ENCODE peak calls at places on chromosomes 16 and 17, in eight cellular contexts. One of them, this sample, is unnamed.

GRCh38 chr16:85718153-85718477 is 29.4 kb upstream of the GINS2 start:
- DNase-seq in adrenal gland: no peak
- DNase-seq in NCI-H524: no peak
- DNase-seq in activated T-cell treated with anti-CD3 and anti-CD28 coated beads for 4 hours: no peak
- DNase-seq in AG04449: no peak
- DNase-seq in T follicular helper cell: no peak
- DNase-seq in non-pigmented ciliary epithelial cell: no peak
- DNase-seq in A172: no peak
- DNase-seq in this sample: no peak

GRCh38 chr16:86210403-86211193 is 299.7 kb upstream of the FOXF1 start:
- DNase-seq in adrenal gland: no peak
- DNase-seq in NCI-H524: no peak
- DNase-seq in activated T-cell treated with anti-CD3 and anti-CD28 coated beads for 4 hours: no peak
- DNase-seq in AG04449: no peak
- DNase-seq in T follicular helper cell: no peak
- DNase-seq in non-pigmented ciliary epithelial cell: no peak
- DNase-seq in A172: no peak
- DNase-seq in this sample: no peak

GRCh38 chr17:68318103-68318991 is 27.1 kb downstream of the ARSG start:
- DNase-seq in adrenal gland: peak
- DNase-seq in NCI-H524: no peak
- DNase-seq in activated T-cell treated with anti-CD3 and anti-CD28 coated beads for 4 hours: no peak
- DNase-seq in AG04449: no peak
- DNase-seq in T follicular helper cell: no peak
- DNase-seq in non-pigmented ciliary epithelial cell: peak
- DNase-seq in A172: peak
- DNase-seq in this sample: peak

GRCh38 chr17:76458580-76459490 is 5.9 kb upstream of the UBE2O start:
- DNase-seq in adrenal gland: peak
- DNase-seq in NCI-H524: peak
- DNase-seq in activated T-cell treated with anti-CD3 and anti-CD28 coated beads for 4 hours: no peak
- DNase-seq in AG04449: no peak
- DNase-seq in T follicular helper cell: no peak
- DNase-seq in non-pigmented ciliary epithelial cell: no peak
- DNase-seq in A172: peak
- DNase-seq in this sample: no peak

GRCh38 chr16:9348912-9349311 is 257.5 kb downstream of the HAPSTR1 start:
- DNase-seq in adrenal gland: no peak
- DNase-seq in NCI-H524: no peak
- DNase-seq in activated T-cell treated with anti-CD3 and anti-CD28 coated beads for 4 hours: no peak
- DNase-seq in AG04449: no peak
- DNase-seq in T follicular helper cell: no peak
- DNase-seq in non-pigmented ciliary epithelial cell: no peak
- DNase-seq in A172: no peak
- DNase-seq in this sample: no peak

GRCh38 chr17:77707546-77707945 is 251.0 kb upstream of the TNRC6C start:
- DNase-seq in adrenal gland: peak
- DNase-seq in NCI-H524: no peak
- DNase-seq in activated T-cell treated with anti-CD3 and anti-CD28 coated beads for 4 hours: no peak
- DNase-seq in AG04449: no peak
- DNase-seq in T follicular helper cell: no peak
- DNase-seq in non-pigmented ciliary epithelial cell: no peak
- DNase-seq in A172: no peak
- DNase-seq in this sample: no peak

GRCh38 chr17:57625511-57625910 is 119.6 kb downstream of the CCDC182 start:
- DNase-seq in adrenal gland: no peak
- DNase-seq in NCI-H524: no peak
- DNase-seq in activated T-cell treated with anti-CD3 and anti-CD28 coated beads for 4 hours: no peak
- DNase-seq in AG04449: no peak
- DNase-seq in T follicular helper cell: no peak
- DNase-seq in non-pigmented ciliary epithelial cell: no peak
- DNase-seq in A172: no peak
- DNase-seq in this sample: no peak

GRCh38 chr17:46199379-46199778 is 6.2 kb upstream of the KANSL1 start:
- DNase-seq in adrenal gland: no peak
- DNase-seq in NCI-H524: no peak
- DNase-seq in activated T-cell treated with anti-CD3 and anti-CD28 coated beads for 4 hours: no peak
- DNase-seq in AG04449: no peak
- DNase-seq in T follicular helper cell: no peak
- DNase-seq in non-pigmented ciliary epithelial cell: no peak
- DNase-seq in A172: no peak
- DNase-seq in this sample: no peak

GRCh38 chr17:49434821-49435581 is 20.3 kb upstream of the PHB1 start:
- DNase-seq in adrenal gland: peak
- DNase-seq in NCI-H524: peak
- DNase-seq in activated T-cell treated with anti-CD3 and anti-CD28 coated beads for 4 hours: peak
- DNase-seq in AG04449: no peak
- DNase-seq in T follicular helper cell: peak
- DNase-seq in non-pigmented ciliary epithelial cell: no peak
- DNase-seq in A172: peak
- DNase-seq in this sample: no peak

GRCh38 chr17:8857919-8858318 is 9.6 kb downstream of the PIK3R6 start:
- DNase-seq in adrenal gland: no peak
- DNase-seq in NCI-H524: no peak
- DNase-seq in activated T-cell treated with anti-CD3 and anti-CD28 coated beads for 4 hours: no peak
- DNase-seq in AG04449: peak
- DNase-seq in T follicular helper cell: no peak
- DNase-seq in non-pigmented ciliary epithelial cell: no peak
- DNase-seq in A172: peak
- DNase-seq in this sample: no peak

GRCh38 chr17:77645441-77646430 is 312.8 kb upstream of the TNRC6C start:
- DNase-seq in adrenal gland: peak
- DNase-seq in NCI-H524: peak
- DNase-seq in activated T-cell treated with anti-CD3 and anti-CD28 coated beads for 4 hours: peak
- DNase-seq in AG04449: no peak
- DNase-seq in T follicular helper cell: peak
- DNase-seq in non-pigmented ciliary epithelial cell: no peak
- DNase-seq in A172: peak
- DNase-seq in this sample: no peak

GRCh38 chr16:84331998-84332780 is 36.1 kb upstream of the ATP2C2 start:
- DNase-seq in adrenal gland: no peak
- DNase-seq in NCI-H524: no peak
- DNase-seq in activated T-cell treated with anti-CD3 and anti-CD28 coated beads for 4 hours: no peak
- DNase-seq in AG04449: no peak
- DNase-seq in T follicular helper cell: no peak
- DNase-seq in non-pigmented ciliary epithelial cell: no peak
- DNase-seq in A172: peak
- DNase-seq in this sample: no peak

GRCh38 chr16:4852221-4852872 is 5.1 kb downstream of the UBN1 start:
- DNase-seq in adrenal gland: no peak
- DNase-seq in NCI-H524: no peak
- DNase-seq in activated T-cell treated with anti-CD3 and anti-CD28 coated beads for 4 hours: no peak
- DNase-seq in AG04449: no peak
- DNase-seq in T follicular helper cell: no peak
- DNase-seq in non-pigmented ciliary epithelial cell: no peak
- DNase-seq in A172: peak
- DNase-seq in this sample: no peak

GRCh38 chr17:75521951-75522727 is 3.4 kb upstream of the LLGL2 start:
- DNase-seq in adrenal gland: no peak
- DNase-seq in NCI-H524: no peak
- DNase-seq in activated T-cell treated with anti-CD3 and anti-CD28 coated beads for 4 hours: no peak
- DNase-seq in AG04449: no peak
- DNase-seq in T follicular helper cell: no peak
- DNase-seq in non-pigmented ciliary epithelial cell: peak
- DNase-seq in A172: no peak
- DNase-seq in this sample: no peak

GRCh38 chr17:62805234-62805633 is 2.9 kb downstream of the MARCHF10 start:
- DNase-seq in adrenal gland: no peak
- DNase-seq in NCI-H524: no peak
- DNase-seq in activated T-cell treated with anti-CD3 and anti-CD28 coated beads for 4 hours: no peak
- DNase-seq in AG04449: no peak
- DNase-seq in T follicular helper cell: no peak
- DNase-seq in non-pigmented ciliary epithelial cell: no peak
- DNase-seq in A172: no peak
- DNase-seq in this sample: no peak

GRCh38 chr16:87121816-87122215 is 195.4 kb downstream of the C16orf95 start:
- DNase-seq in adrenal gland: no peak
- DNase-seq in NCI-H524: no peak
- DNase-seq in activated T-cell treated with anti-CD3 and anti-CD28 coated beads for 4 hours: no peak
- DNase-seq in AG04449: no peak
- DNase-seq in T follicular helper cell: no peak
- DNase-seq in non-pigmented ciliary epithelial cell: no peak
- DNase-seq in A172: no peak
- DNase-seq in this sample: no peak

GRCh38 chr16:1964046-1964505 is 550 bp downstream of the RPS2 start:
- DNase-seq in adrenal gland: peak
- DNase-seq in NCI-H524: peak
- DNase-seq in activated T-cell treated with anti-CD3 and anti-CD28 coated beads for 4 hours: peak
- DNase-seq in AG04449: no peak
- DNase-seq in T follicular helper cell: no peak
- DNase-seq in non-pigmented ciliary epithelial cell: no peak
- DNase-seq in A172: no peak
- DNase-seq in this sample: no peak

GRCh38 chr17:9544221-9544620 is 31.4 kb downstream of the STX8 start:
- DNase-seq in adrenal gland: no peak
- DNase-seq in NCI-H524: no peak
- DNase-seq in activated T-cell treated with anti-CD3 and anti-CD28 coated beads for 4 hours: no peak
- DNase-seq in AG04449: no peak
- DNase-seq in T follicular helper cell: no peak
- DNase-seq in non-pigmented ciliary epithelial cell: no peak
- DNase-seq in A172: no peak
- DNase-seq in this sample: no peak

GRCh38 chr16:11949527-11949926 is 7.7 kb upstream of the NPIPB2 start:
- DNase-seq in adrenal gland: peak
- DNase-seq in NCI-H524: peak
- DNase-seq in activated T-cell treated with anti-CD3 and anti-CD28 coated beads for 4 hours: no peak
- DNase-seq in AG04449: no peak
- DNase-seq in T follicular helper cell: no peak
- DNase-seq in non-pigmented ciliary epithelial cell: no peak
- DNase-seq in A172: peak
- DNase-seq in this sample: peak

GRCh38 chr16:31427441-31428276 is 501 bp downstream of the COX6A2 start:
- DNase-seq in adrenal gland: peak
- DNase-seq in NCI-H524: no peak
- DNase-seq in activated T-cell treated with anti-CD3 and anti-CD28 coated beads for 4 hours: peak
- DNase-seq in AG04449: no peak
- DNase-seq in T follicular helper cell: peak
- DNase-seq in non-pigmented ciliary epithelial cell: no peak
- DNase-seq in A172: no peak
- DNase-seq in this sample: no peak

GRCh38 chr17:43210576-43210975 is 1.1 kb upstream of the TMEM106A start:
- DNase-seq in adrenal gland: no peak
- DNase-seq in NCI-H524: no peak
- DNase-seq in activated T-cell treated with anti-CD3 and anti-CD28 coated beads for 4 hours: no peak
- DNase-seq in AG04449: no peak
- DNase-seq in T follicular helper cell: no peak
- DNase-seq in non-pigmented ciliary epithelial cell: no peak
- DNase-seq in A172: no peak
- DNase-seq in this sample: no peak

GRCh38 chr17:37220609-37220953 is 155.2 kb upstream of the C17orf78 start:
- DNase-seq in adrenal gland: peak
- DNase-seq in NCI-H524: peak
- DNase-seq in activated T-cell treated with anti-CD3 and anti-CD28 coated beads for 4 hours: no peak
- DNase-seq in AG04449: no peak
- DNase-seq in T follicular helper cell: no peak
- DNase-seq in non-pigmented ciliary epithelial cell: no peak
- DNase-seq in A172: peak
- DNase-seq in this sample: no peak

GRCh38 chr17:41455236-41455635 is 11.9 kb downstream of the KRT32 start:
- DNase-seq in adrenal gland: no peak
- DNase-seq in NCI-H524: no peak
- DNase-seq in activated T-cell treated with anti-CD3 and anti-CD28 coated beads for 4 hours: no peak
- DNase-seq in AG04449: no peak
- DNase-seq in T follicular helper cell: no peak
- DNase-seq in non-pigmented ciliary epithelial cell: no peak
- DNase-seq in A172: no peak
- DNase-seq in this sample: no peak

GRCh38 chr17:74654742-74655141 is 31.2 kb upstream of the CD300E start:
- DNase-seq in adrenal gland: no peak
- DNase-seq in NCI-H524: no peak
- DNase-seq in activated T-cell treated with anti-CD3 and anti-CD28 coated beads for 4 hours: no peak
- DNase-seq in AG04449: no peak
- DNase-seq in T follicular helper cell: no peak
- DNase-seq in non-pigmented ciliary epithelial cell: no peak
- DNase-seq in A172: no peak
- DNase-seq in this sample: no peak

GRCh38 chr16:11682655-11683096 is 14.4 kb downstream of the SNN start:
- DNase-seq in adrenal gland: no peak
- DNase-seq in NCI-H524: no peak
- DNase-seq in activated T-cell treated with anti-CD3 and anti-CD28 coated beads for 4 hours: no peak
- DNase-seq in AG04449: peak
- DNase-seq in T follicular helper cell: no peak
- DNase-seq in non-pigmented ciliary epithelial cell: peak
- DNase-seq in A172: peak
- DNase-seq in this sample: peak

GRCh38 chr17:65183736-65184135 is 46.6 kb downstream of the RGS9 start:
- DNase-seq in adrenal gland: no peak
- DNase-seq in NCI-H524: no peak
- DNase-seq in activated T-cell treated with anti-CD3 and anti-CD28 coated beads for 4 hours: no peak
- DNase-seq in AG04449: peak
- DNase-seq in T follicular helper cell: no peak
- DNase-seq in non-pigmented ciliary epithelial cell: no peak
- DNase-seq in A172: peak
- DNase-seq in this sample: no peak